ENCODE peak calls at places on chromosomes 5 and 9, in six cellular contexts. B is neuronal stem cell, Q is H1, E is IMR-90, I is H9, W is mesenchymal stem cell. G is an unnamed sample.

GRCh38 chr5:2740849-2741555 is 10.5 kb downstream of the IRX2 start:
- DNase-seq in W (no peak), B (no peak), I (no peak), Q (peak), E (no peak), G (no peak)

GRCh38 chr5:27911216-27911615 is 872.8 kb upstream of the CDH9 start:
- DNase-seq in E (no peak), Q (no peak), B (no peak), I (no peak), W (peak), G (no peak)

GRCh38 chr5:143653256-143653655 is 158.7 kb upstream of the HMHB1 start:
- DNase-seq in B (no peak), I (no peak), Q (no peak), E (no peak), W (no peak), G (no peak)

GRCh38 chr9:114501786-114502682 is 3.2 kb downstream of the WHRN start:
- DNase-seq in I (no peak), W (peak), Q (peak), E (peak), B (peak), G (peak)

GRCh38 chr5:86909896-86910295 is 292.2 kb downstream of the COX7C start:
- DNase-seq in Q (no peak), I (no peak), W (peak), B (no peak), E (peak), G (peak)

GRCh38 chr9:128231638-128232568 is 28.7 kb downstream of the DNM1 start:
- DNase-seq in W (no peak), B (no peak), E (no peak), I (no peak), Q (no peak), G (no peak)

GRCh38 chr9:83059417-83059816 is 3.5 kb downstream of the RASEF start:
- DNase-seq in I (no peak), Q (no peak), B (no peak), W (no peak), E (no peak), G (no peak)

GRCh38 chr5:10461904-10462542 is 20.3 kb downstream of the ROPN1L start:
- DNase-seq in B (no peak), E (no peak), I (peak), Q (no peak), W (no peak), G (peak)

GRCh38 chr5:102796014-102796413 is 40.9 kb downstream of the PAM start:
- DNase-seq in W (no peak), I (no peak), B (no peak), Q (no peak), E (no peak), G (no peak)

DNA sequence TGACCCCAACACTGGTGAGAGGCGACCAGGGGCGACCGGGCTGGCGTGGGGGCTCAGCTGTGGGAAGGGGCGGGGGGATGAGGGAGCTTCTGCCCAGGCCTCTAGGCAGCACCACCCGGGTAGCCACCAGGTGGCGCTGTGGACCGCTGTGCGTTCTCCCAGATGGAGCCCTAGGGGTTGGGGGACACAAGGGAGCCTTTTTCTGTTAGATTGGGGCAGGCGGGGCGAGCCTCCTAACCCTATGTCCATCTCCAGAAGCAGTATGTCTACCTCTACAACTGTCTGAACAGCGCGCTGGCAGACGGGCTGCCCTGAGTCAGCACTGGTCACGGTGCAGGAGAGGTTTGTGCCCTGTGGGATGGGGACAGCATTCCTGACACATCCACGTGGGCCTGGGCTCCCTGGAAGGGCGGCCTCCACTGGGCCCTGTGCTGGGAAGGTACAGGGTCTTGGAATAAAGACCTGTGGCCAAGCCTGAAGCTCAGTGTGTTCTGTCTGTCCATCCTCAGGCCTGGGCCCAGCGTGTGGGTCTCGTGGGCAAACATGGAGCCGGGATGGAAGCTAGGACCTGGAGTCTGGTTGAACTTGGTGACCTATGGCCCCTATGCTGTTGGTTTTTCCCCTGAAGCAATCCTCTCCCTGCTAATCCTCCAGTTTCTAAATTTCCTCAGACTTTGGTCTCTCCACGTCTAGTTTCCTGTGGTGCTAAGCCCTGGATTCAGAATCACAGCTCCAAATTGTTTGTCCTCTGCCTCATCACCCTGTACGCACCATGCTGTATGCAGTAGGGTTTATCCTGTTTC is 23.1 kb upstream of the SPTLC1 start:
- DNase-seq in W (peak), B (peak), Q (peak), E (peak), I (peak), G (peak)
- H3K18ac ChIP-seq in W (no peak), B (peak), Q (no peak), E (peak), I (no peak), G (no peak)

DNA sequence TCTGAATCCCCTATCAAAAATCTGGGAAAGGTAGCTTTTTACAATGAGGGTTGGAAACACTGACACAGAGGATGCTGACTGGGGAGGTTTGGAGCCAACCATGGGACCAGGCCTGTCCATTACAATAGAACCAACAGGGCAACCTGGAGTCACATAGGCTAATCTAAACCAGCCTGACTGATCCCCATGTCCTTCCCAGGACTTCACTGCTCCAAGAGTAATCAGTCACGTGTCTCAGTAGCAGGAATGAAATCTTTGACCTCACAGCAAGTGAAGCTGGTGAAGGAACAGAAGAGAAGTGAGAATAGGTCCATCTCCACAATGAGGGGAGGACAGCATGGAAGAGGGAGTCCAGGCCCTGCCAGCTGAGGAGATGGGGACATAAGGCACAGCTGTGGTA is 16.0 kb upstream of the GLRX start:
- DNase-seq in I (no peak), E (no peak), W (no peak), Q (no peak), B (no peak), G (no peak)
- H2BK15ac ChIP-seq in I (no peak), E (no peak), W (no peak), Q (no peak), B (peak), G (no peak)

GRCh38 chr9:120405860-120406259 is 174.1 kb downstream of the CDK5RAP2 start:
- DNase-seq in B (no peak), I (no peak), Q (no peak), W (no peak), E (no peak), G (no peak)

GRCh38 chr9:120402741-120403542 is 177.0 kb downstream of the CDK5RAP2 start:
- DNase-seq in B (no peak), I (no peak), E (peak), W (peak), Q (no peak), G (no peak)

GRCh38 chr9:120405134-120405533 is 174.8 kb downstream of the CDK5RAP2 start:
- DNase-seq in Q (no peak), I (no peak), E (no peak), W (no peak), B (no peak), G (no peak)

GRCh38 chr9:120399940-120400339 is 180.0 kb downstream of the CDK5RAP2 start:
- DNase-seq in W (no peak), E (no peak), B (no peak), I (no peak), Q (no peak), G (no peak)

DNA sequence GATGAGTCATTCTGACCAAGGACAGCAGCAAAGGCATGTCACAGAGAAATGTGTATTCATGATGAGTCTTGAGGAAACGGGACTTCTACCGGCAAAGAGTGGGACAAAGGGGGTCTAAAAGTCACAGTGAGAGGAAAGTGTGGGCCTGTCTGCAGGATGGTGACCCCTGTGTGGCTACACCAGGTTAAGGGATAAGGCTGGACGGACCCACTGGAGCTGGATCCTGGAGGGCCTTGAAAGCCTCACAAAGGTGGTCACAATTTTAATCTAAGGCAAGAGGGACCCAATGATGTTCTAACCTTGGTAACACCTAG is 176.5 kb downstream of the CDK5RAP2 start:
- DNase-seq in B (no peak), E (no peak), W (no peak), I (no peak), Q (no peak), G (peak)
- H3K23ac ChIP-seq in B (no peak), E (peak), W (no peak), I (no peak), Q (no peak), G (no peak)

GRCh38 chr9:137728444-137729311 is 109.9 kb downstream of the EHMT1 start:
- DNase-seq in E (peak), I (no peak), W (no peak), B (no peak), Q (no peak), G (no peak)

GRCh38 chr9:137733429-137733828 is 114.6 kb downstream of the EHMT1 start:
- DNase-seq in I (no peak), Q (no peak), B (no peak), W (no peak), E (no peak), G (no peak)

GRCh38 chr9:137734181-137734580 is 115.4 kb downstream of the EHMT1 start:
- DNase-seq in E (no peak), B (no peak), W (no peak), I (no peak), Q (no peak), G (no peak)

GRCh38 chr9:137731947-137732813 is 113.4 kb downstream of the EHMT1 start:
- DNase-seq in W (no peak), I (peak), E (no peak), B (no peak), Q (no peak), G (peak)

GRCh38 chr9:137731216-137731946 is 112.6 kb downstream of the EHMT1 start:
- DNase-seq in Q (no peak), W (no peak), I (no peak), E (no peak), B (no peak), G (no peak)
- H3K18ac ChIP-seq in Q (no peak), W (no peak), I (no peak), E (no peak), B (no peak), G (no peak)

G was measured in mesendoderm.